ENCODE peak calls at places on chromosomes 5 and 9, in nine cellular contexts. J, S, O, R, B, L, M, P and N are unnamed samples.

GRCh38 chr5:53503819-53504218 is 23.4 kb downstream of the FST start:
- DNase-seq in J (no peak), S (peak), O (no peak), R (no peak), B (no peak), L (no peak), M (no peak), P (no peak), N (no peak)

GRCh38 chr5:120454094-120454798 is 9.9 kb upstream of the PRR16 start:
- DNase-seq in J (no peak), S (peak), O (no peak), R (no peak), B (no peak), L (peak), M (peak), P (no peak), N (peak)

GRCh38 chr9:121296213-121297127 is 28.5 kb downstream of the GSN start:
- DNase-seq in J (no peak), S (no peak), O (no peak), R (no peak), B (peak), L (no peak), M (no peak), P (no peak), N (no peak)

GRCh38 chr9:122201641-122202040 is 27.1 kb downstream of the LHX6 start:
- DNase-seq in J (no peak), S (peak), O (no peak), R (no peak), B (peak), L (no peak), M (no peak), P (no peak), N (no peak)

GRCh38 chr9:33458444-33458843 is 11.1 kb upstream of the AQP3 start:
- DNase-seq in J (no peak), S (no peak), O (no peak), R (no peak), B (no peak), L (peak), M (no peak), P (no peak), N (no peak)

GRCh38 chr5:154683101-154683757 is 71.9 kb upstream of the LARP1 start:
- DNase-seq in J (no peak), S (no peak), O (no peak), R (no peak), B (no peak), L (no peak), M (no peak), P (no peak), N (no peak)

GRCh38 chr5:91318727-91319126 is 64.4 kb downstream of the ARRDC3 start:
- DNase-seq in J (no peak), S (no peak), O (no peak), R (no peak), B (no peak), L (no peak), M (no peak), P (no peak), N (no peak)

GRCh38 chr5:112930082-112930344 is 8.0 kb upstream of the REEP5 start:
- DNase-seq in J (no peak), S (no peak), O (no peak), R (no peak), B (no peak), L (no peak), M (no peak), P (no peak), N (no peak)

GRCh38 chr5:107455111-107455544 is 215.6 kb downstream of the EFNA5 start:
- DNase-seq in J (no peak), S (peak), O (no peak), R (no peak), B (no peak), L (peak), M (peak), P (no peak), N (peak)

GRCh38 chr5:8386889-8387288 is 517.9 kb downstream of the MTRR start:
- DNase-seq in J (no peak), S (no peak), O (no peak), R (no peak), B (no peak), L (no peak), M (no peak), P (no peak), N (no peak)

GRCh38 chr5:176739461-176740051 is 70.8 kb upstream of the UNC5A start:
- DNase-seq in J (no peak), S (no peak), O (peak), R (no peak), B (peak), L (no peak), M (no peak), P (no peak), N (no peak)

GRCh38 chr9:130701059-130702022 is 7.8 kb downstream of the EXOSC2 start:
- DNase-seq in J (peak), S (peak), O (peak), R (no peak), B (peak), L (peak), M (peak), P (peak), N (peak)

GRCh38 chr9:132857601-132858342 is 20.3 kb downstream of the AK8 start:
- DNase-seq in J (no peak), S (no peak), O (peak), R (no peak), B (no peak), L (no peak), M (peak), P (no peak), N (no peak)

GRCh38 chr5:1889321-1890065 is 6.8 kb upstream of the IRX4 start:
- DNase-seq in J (no peak), S (no peak), O (no peak), R (no peak), B (no peak), L (no peak), M (no peak), P (no peak), N (no peak)

GRCh38 chr9:131721096-131721495 is 18.8 kb downstream of the RAPGEF1 start:
- DNase-seq in J (no peak), S (no peak), O (no peak), R (no peak), B (no peak), L (no peak), M (no peak), P (no peak), N (no peak)

GRCh38 chr5:77724934-77725333 is 51.2 kb downstream of the TBCA start:
- DNase-seq in J (no peak), S (no peak), O (no peak), R (no peak), B (no peak), L (no peak), M (no peak), P (no peak), N (no peak)

GRCh38 chr5:135999396-136000139 is 29.2 kb upstream of the TGFBI start:
- DNase-seq in J (no peak), S (peak), O (no peak), R (no peak), B (no peak), L (no peak), M (no peak), P (no peak), N (no peak)

GRCh38 chr9:116842658-116843057 is 155.6 kb downstream of the TRIM32 start:
- DNase-seq in J (no peak), S (no peak), O (no peak), R (peak), B (no peak), L (no peak), M (peak), P (peak), N (no peak)

GRCh38 chr5:110817437-110817836 is 78.6 kb downstream of the SLC25A46 start:
- DNase-seq in J (no peak), S (no peak), O (no peak), R (no peak), B (no peak), L (peak), M (no peak), P (no peak), N (no peak)

GRCh38 chr5:102561894-102562760 is 63.3 kb upstream of the SLCO6A1 start:
- DNase-seq in J (no peak), S (peak), O (peak), R (peak), B (peak), L (no peak), M (peak), P (no peak), N (peak)

GRCh38 chr5:132090107-132090506 is 16.5 kb downstream of the CSF2 start:
- DNase-seq in J (no peak), S (peak), O (no peak), R (no peak), B (no peak), L (peak), M (no peak), P (no peak), N (no peak)

GRCh38 chr9:91214086-91214485 is 147.6 kb downstream of the AUH start:
- DNase-seq in J (no peak), S (peak), O (no peak), R (no peak), B (no peak), L (peak), M (no peak), P (no peak), N (no peak)

GRCh38 chr9:126205260-126205659 is 121.4 kb upstream of the MVB12B start:
- DNase-seq in J (no peak), S (no peak), O (no peak), R (no peak), B (no peak), L (no peak), M (no peak), P (no peak), N (no peak)

GRCh38 chr9:133148351-133149129 is 15.2 kb downstream of the GBGT1 start:
- DNase-seq in J (no peak), S (peak), O (peak), R (no peak), B (peak), L (peak), M (peak), P (peak), N (peak)

GRCh38 chr5:15525679-15526275 is 25.8 kb downstream of the FBXL7 start:
- DNase-seq in J (no peak), S (no peak), O (no peak), R (no peak), B (no peak), L (no peak), M (no peak), P (no peak), N (no peak)

GRCh38 chr5:111517853-111518501 is 5.6 kb upstream of the STARD4 start:
- DNase-seq in J (no peak), S (no peak), O (no peak), R (no peak), B (no peak), L (no peak), M (no peak), P (no peak), N (no peak)

GRCh38 chr5:131389096-131389868 is 125.4 kb downstream of the CDC42SE2 start:
- DNase-seq in J (no peak), S (no peak), O (no peak), R (no peak), B (no peak), L (no peak), M (no peak), P (no peak), N (no peak)